ENCODE peak calls at places on chromosomes 2 and 18, in nine cellular contexts. One of them, this sample, is unnamed.

GRCh38 chr2:226031078-226031937 is 631.8 kb downstream of the NYAP2 start:
- DNase-seq in transverse colon: peak
- DNase-seq in CD4-positive, alpha-beta memory T cell: no peak
- DNase-seq in RWPE1: peak
- DNase-seq in heart right ventricle: peak
- DNase-seq in astrocyte: peak
- DNase-seq in CD4-positive, CD25-positive, alpha-beta regulatory T cell: no peak
- DNase-seq in psoas muscle: peak
- DNase-seq in neuronal stem cell: peak
- DNase-seq in this sample: peak

GRCh38 chr18:67417864-67418523 is 98.5 kb downstream of the DSEL start:
- DNase-seq in transverse colon: no peak
- DNase-seq in CD4-positive, alpha-beta memory T cell: peak
- DNase-seq in RWPE1: peak
- DNase-seq in heart right ventricle: peak
- DNase-seq in astrocyte: peak
- DNase-seq in CD4-positive, CD25-positive, alpha-beta regulatory T cell: no peak
- DNase-seq in psoas muscle: no peak
- DNase-seq in neuronal stem cell: no peak
- DNase-seq in this sample: no peak

GRCh38 chr18:9827856-9828793 is 57.6 kb upstream of the TXNDC2 start:
- DNase-seq in transverse colon: peak
- DNase-seq in CD4-positive, alpha-beta memory T cell: no peak
- DNase-seq in RWPE1: peak
- DNase-seq in heart right ventricle: no peak
- DNase-seq in astrocyte: peak
- DNase-seq in CD4-positive, CD25-positive, alpha-beta regulatory T cell: no peak
- DNase-seq in psoas muscle: no peak
- DNase-seq in neuronal stem cell: no peak
- DNase-seq in this sample: no peak

GRCh38 chr2:176638167-176639015 is 369.1 kb downstream of the MTX2 start:
- DNase-seq in transverse colon: peak
- DNase-seq in CD4-positive, alpha-beta memory T cell: peak
- DNase-seq in RWPE1: peak
- DNase-seq in heart right ventricle: peak
- DNase-seq in astrocyte: peak
- DNase-seq in CD4-positive, CD25-positive, alpha-beta regulatory T cell: peak
- DNase-seq in psoas muscle: peak
- DNase-seq in neuronal stem cell: peak
- DNase-seq in this sample: peak

GRCh38 chr2:38466849-38467767 is 90.0 kb upstream of the ATL2 start:
- DNase-seq in transverse colon: no peak
- DNase-seq in CD4-positive, alpha-beta memory T cell: no peak
- DNase-seq in RWPE1: no peak
- DNase-seq in heart right ventricle: no peak
- DNase-seq in astrocyte: peak
- DNase-seq in CD4-positive, CD25-positive, alpha-beta regulatory T cell: no peak
- DNase-seq in psoas muscle: no peak
- DNase-seq in neuronal stem cell: no peak
- DNase-seq in this sample: no peak

GRCh38 chr18:63477972-63478371 is 1.2 kb downstream of the SERPINB5 start:
- DNase-seq in transverse colon: no peak
- DNase-seq in CD4-positive, alpha-beta memory T cell: no peak
- DNase-seq in RWPE1: no peak
- DNase-seq in heart right ventricle: no peak
- DNase-seq in astrocyte: no peak
- DNase-seq in CD4-positive, CD25-positive, alpha-beta regulatory T cell: no peak
- DNase-seq in psoas muscle: no peak
- DNase-seq in neuronal stem cell: no peak
- DNase-seq in this sample: no peak

GRCh38 chr18:44945847-44946490 is 265.3 kb downstream of the SETBP1 start:
- DNase-seq in transverse colon: no peak
- DNase-seq in CD4-positive, alpha-beta memory T cell: no peak
- DNase-seq in RWPE1: no peak
- DNase-seq in heart right ventricle: no peak
- DNase-seq in astrocyte: no peak
- DNase-seq in CD4-positive, CD25-positive, alpha-beta regulatory T cell: no peak
- DNase-seq in psoas muscle: no peak
- DNase-seq in neuronal stem cell: peak
- DNase-seq in this sample: no peak

GRCh38 chr2:232949016-232949415 is 64.0 kb downstream of the NGEF start:
- DNase-seq in transverse colon: no peak
- DNase-seq in CD4-positive, alpha-beta memory T cell: no peak
- DNase-seq in RWPE1: no peak
- DNase-seq in heart right ventricle: no peak
- DNase-seq in astrocyte: no peak
- DNase-seq in CD4-positive, CD25-positive, alpha-beta regulatory T cell: no peak
- DNase-seq in psoas muscle: no peak
- DNase-seq in neuronal stem cell: peak
- DNase-seq in this sample: no peak

DNA sequence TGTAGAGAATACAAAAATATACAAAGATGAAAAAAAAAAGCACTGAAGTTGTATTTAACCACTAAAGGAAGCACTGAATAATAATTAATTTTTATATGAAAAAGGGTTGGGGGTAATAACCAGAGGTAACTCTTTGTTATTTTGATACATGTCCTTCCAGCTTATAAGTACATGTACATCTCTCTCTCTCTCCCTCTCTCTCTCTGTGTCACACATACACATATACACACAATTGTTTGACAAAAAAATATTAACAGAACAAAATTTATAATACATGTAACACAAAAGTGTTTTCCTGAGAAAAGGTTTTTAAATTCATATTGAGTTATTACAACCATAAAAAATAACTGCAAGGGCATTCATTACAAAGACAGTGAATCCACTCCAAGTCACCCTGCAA is 4.6 kb downstream of the WIPF1 start:
- DNase-seq in transverse colon: no peak
- DNase-seq in CD4-positive, alpha-beta memory T cell: no peak
- DNase-seq in RWPE1: no peak
- DNase-seq in heart right ventricle: no peak
- DNase-seq in astrocyte: no peak
- DNase-seq in CD4-positive, CD25-positive, alpha-beta regulatory T cell: no peak
- DNase-seq in psoas muscle: no peak
- DNase-seq in neuronal stem cell: no peak
- DNase-seq in this sample: no peak
- H3K27ac ChIP-seq in transverse colon: peak
- H3K27ac ChIP-seq in CD4-positive, alpha-beta memory T cell: peak
- H3K27ac ChIP-seq in RWPE1: no peak
- H3K27ac ChIP-seq in heart right ventricle: no peak
- H3K27ac ChIP-seq in astrocyte: peak
- H3K27ac ChIP-seq in CD4-positive, CD25-positive, alpha-beta regulatory T cell: peak
- H3K27ac ChIP-seq in psoas muscle: peak
- H3K27ac ChIP-seq in neuronal stem cell: no peak
- H3K27ac ChIP-seq in this sample: no peak

DNA sequence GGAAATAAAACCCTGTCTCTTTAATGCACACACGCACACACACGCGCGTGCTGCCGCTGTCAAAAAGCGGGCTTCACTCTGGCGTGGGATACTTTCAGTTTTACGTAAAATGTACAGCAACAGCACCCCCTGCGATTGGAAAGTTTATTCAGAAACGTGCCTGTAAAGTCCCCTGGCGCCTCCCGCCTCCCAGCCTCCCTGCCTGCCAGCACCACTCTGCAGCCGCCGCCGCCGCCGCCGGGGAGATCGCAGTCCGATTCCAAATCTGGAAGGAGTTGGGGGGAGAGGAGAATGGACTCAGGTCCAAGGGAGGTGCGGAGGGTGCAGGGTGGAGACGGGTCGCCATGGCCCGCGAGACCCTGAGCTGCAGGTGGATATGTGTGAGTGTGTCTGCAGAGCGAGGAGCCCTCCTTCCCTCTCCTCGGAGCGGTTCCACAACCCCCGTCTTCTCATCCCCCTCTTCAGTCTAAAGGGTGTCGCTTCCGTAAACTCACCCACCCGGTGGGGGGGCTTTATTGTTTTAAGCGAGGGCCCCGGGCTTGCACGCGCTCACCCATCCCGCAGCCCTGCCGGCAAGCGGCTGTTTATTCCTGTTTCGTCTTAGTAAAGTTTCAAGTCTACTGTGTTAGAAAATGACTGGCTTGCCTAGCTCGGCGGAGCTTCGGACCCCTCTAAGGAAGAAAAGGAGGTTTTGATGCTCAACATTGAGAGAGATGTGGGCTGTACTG is 1.8 kb upstream of the BCL11A start:
- DNase-seq in transverse colon: peak
- DNase-seq in CD4-positive, alpha-beta memory T cell: peak
- DNase-seq in RWPE1: peak
- DNase-seq in heart right ventricle: peak
- DNase-seq in astrocyte: peak
- DNase-seq in CD4-positive, CD25-positive, alpha-beta regulatory T cell: peak
- DNase-seq in psoas muscle: peak
- DNase-seq in neuronal stem cell: no peak
- DNase-seq in this sample: peak
- H3K27ac ChIP-seq in transverse colon: peak
- H3K27ac ChIP-seq in CD4-positive, alpha-beta memory T cell: no peak
- H3K27ac ChIP-seq in RWPE1: no peak
- H3K27ac ChIP-seq in heart right ventricle: no peak
- H3K27ac ChIP-seq in astrocyte: no peak
- H3K27ac ChIP-seq in CD4-positive, CD25-positive, alpha-beta regulatory T cell: no peak
- H3K27ac ChIP-seq in psoas muscle: no peak
- H3K27ac ChIP-seq in neuronal stem cell: no peak
- H3K27ac ChIP-seq in this sample: no peak

GRCh38 chr2:9317559-9317958 is 105.8 kb downstream of the ITGB1BP1 start:
- DNase-seq in transverse colon: no peak
- DNase-seq in CD4-positive, alpha-beta memory T cell: no peak
- DNase-seq in RWPE1: no peak
- DNase-seq in heart right ventricle: no peak
- DNase-seq in astrocyte: no peak
- DNase-seq in CD4-positive, CD25-positive, alpha-beta regulatory T cell: no peak
- DNase-seq in psoas muscle: no peak
- DNase-seq in neuronal stem cell: no peak
- DNase-seq in this sample: no peak

GRCh38 chr2:9319338-9319715 is 104.0 kb downstream of the ITGB1BP1 start:
- DNase-seq in transverse colon: no peak
- DNase-seq in CD4-positive, alpha-beta memory T cell: no peak
- DNase-seq in RWPE1: no peak
- DNase-seq in heart right ventricle: no peak
- DNase-seq in astrocyte: no peak
- DNase-seq in CD4-positive, CD25-positive, alpha-beta regulatory T cell: no peak
- DNase-seq in psoas muscle: no peak
- DNase-seq in neuronal stem cell: no peak
- DNase-seq in this sample: no peak

GRCh38 chr2:9313443-9313842 is 106.8 kb downstream of the ASAP2 start:
- DNase-seq in transverse colon: no peak
- DNase-seq in CD4-positive, alpha-beta memory T cell: no peak
- DNase-seq in RWPE1: no peak
- DNase-seq in heart right ventricle: no peak
- DNase-seq in astrocyte: peak
- DNase-seq in CD4-positive, CD25-positive, alpha-beta regulatory T cell: no peak
- DNase-seq in psoas muscle: no peak
- DNase-seq in neuronal stem cell: no peak
- DNase-seq in this sample: no peak

GRCh38 chr2:9315280-9315847 is 108.0 kb downstream of the ITGB1BP1 start:
- DNase-seq in transverse colon: no peak
- DNase-seq in CD4-positive, alpha-beta memory T cell: no peak
- DNase-seq in RWPE1: peak
- DNase-seq in heart right ventricle: no peak
- DNase-seq in astrocyte: no peak
- DNase-seq in CD4-positive, CD25-positive, alpha-beta regulatory T cell: no peak
- DNase-seq in psoas muscle: no peak
- DNase-seq in neuronal stem cell: no peak
- DNase-seq in this sample: peak

DNA sequence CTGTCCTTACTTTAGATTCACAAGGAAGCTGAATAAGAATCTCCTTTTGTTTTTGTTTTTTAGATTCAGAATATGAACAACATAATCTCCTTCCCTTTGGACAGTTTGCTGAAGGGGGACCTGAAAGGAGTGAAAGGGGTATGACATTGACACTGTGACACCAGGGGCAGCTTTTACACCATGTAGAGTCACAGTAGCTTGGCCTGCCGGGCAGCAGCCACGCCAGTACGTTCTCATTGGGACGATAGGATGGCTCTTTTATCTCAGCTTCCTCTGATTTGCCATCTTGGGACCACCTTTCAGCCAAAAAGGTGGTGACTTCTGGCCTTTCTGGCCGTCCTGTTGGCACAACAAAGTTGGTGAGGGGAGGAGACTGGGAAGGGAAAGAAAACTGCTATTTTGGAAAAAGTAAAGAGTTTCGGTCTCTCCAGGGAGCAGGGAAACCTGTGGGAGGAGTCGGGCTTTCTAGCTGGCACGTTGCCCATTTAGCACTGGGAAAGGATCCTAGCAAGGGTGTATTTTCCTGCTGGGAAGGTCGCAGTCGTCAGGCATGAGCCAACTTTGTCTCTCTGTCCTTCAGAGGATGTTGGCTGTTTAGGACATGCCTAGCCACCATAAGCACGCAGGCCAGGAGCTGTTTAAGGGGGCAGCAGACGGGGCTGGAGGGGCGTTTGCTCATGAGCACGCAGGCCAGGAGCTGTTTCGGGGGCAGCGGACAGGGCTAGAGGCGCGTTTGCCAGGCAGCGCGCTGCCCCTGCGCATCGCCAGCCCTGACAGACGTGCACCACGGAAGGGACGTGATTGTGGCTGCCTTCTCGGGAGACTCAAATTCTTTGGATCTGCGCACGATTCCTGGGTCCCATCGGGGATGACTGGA is 104.6 kb downstream of the ITGB1BP1 start:
- DNase-seq in transverse colon: peak
- DNase-seq in CD4-positive, alpha-beta memory T cell: no peak
- DNase-seq in RWPE1: no peak
- DNase-seq in heart right ventricle: peak
- DNase-seq in astrocyte: no peak
- DNase-seq in CD4-positive, CD25-positive, alpha-beta regulatory T cell: no peak
- DNase-seq in psoas muscle: peak
- DNase-seq in neuronal stem cell: no peak
- DNase-seq in this sample: peak
- H3K27ac ChIP-seq in transverse colon: peak
- H3K27ac ChIP-seq in CD4-positive, alpha-beta memory T cell: no peak
- H3K27ac ChIP-seq in RWPE1: peak
- H3K27ac ChIP-seq in heart right ventricle: peak
- H3K27ac ChIP-seq in astrocyte: no peak
- H3K27ac ChIP-seq in CD4-positive, CD25-positive, alpha-beta regulatory T cell: no peak
- H3K27ac ChIP-seq in psoas muscle: no peak
- H3K27ac ChIP-seq in neuronal stem cell: no peak
- H3K27ac ChIP-seq in this sample: peak

GRCh38 chr2:10027931-10028330 is 15.4 kb upstream of the KLF11 start:
- DNase-seq in transverse colon: no peak
- DNase-seq in CD4-positive, alpha-beta memory T cell: no peak
- DNase-seq in RWPE1: no peak
- DNase-seq in heart right ventricle: no peak
- DNase-seq in astrocyte: no peak
- DNase-seq in CD4-positive, CD25-positive, alpha-beta regulatory T cell: no peak
- DNase-seq in psoas muscle: no peak
- DNase-seq in neuronal stem cell: no peak
- DNase-seq in this sample: no peak

GRCh38 chr2:10029875-10030223 is 13.5 kb upstream of the KLF11 start:
- DNase-seq in transverse colon: no peak
- DNase-seq in CD4-positive, alpha-beta memory T cell: no peak
- DNase-seq in RWPE1: no peak
- DNase-seq in heart right ventricle: no peak
- DNase-seq in astrocyte: no peak
- DNase-seq in CD4-positive, CD25-positive, alpha-beta regulatory T cell: no peak
- DNase-seq in psoas muscle: no peak
- DNase-seq in neuronal stem cell: no peak
- DNase-seq in this sample: no peak

GRCh38 chr2:10026940-10027569 is 16.3 kb upstream of the KLF11 start:
- DNase-seq in transverse colon: no peak
- DNase-seq in CD4-positive, alpha-beta memory T cell: no peak
- DNase-seq in RWPE1: no peak
- DNase-seq in heart right ventricle: no peak
- DNase-seq in astrocyte: no peak
- DNase-seq in CD4-positive, CD25-positive, alpha-beta regulatory T cell: no peak
- DNase-seq in psoas muscle: no peak
- DNase-seq in neuronal stem cell: no peak
- DNase-seq in this sample: no peak

GRCh38 chr2:10028988-10029874 is 14.1 kb upstream of the KLF11 start:
- DNase-seq in transverse colon: peak
- DNase-seq in CD4-positive, alpha-beta memory T cell: peak
- DNase-seq in RWPE1: no peak
- DNase-seq in heart right ventricle: peak
- DNase-seq in astrocyte: no peak
- DNase-seq in CD4-positive, CD25-positive, alpha-beta regulatory T cell: peak
- DNase-seq in psoas muscle: peak
- DNase-seq in neuronal stem cell: no peak
- DNase-seq in this sample: no peak

GRCh38 chr2:10028407-10028987 is 14.9 kb upstream of the KLF11 start:
- DNase-seq in transverse colon: no peak
- DNase-seq in CD4-positive, alpha-beta memory T cell: no peak
- DNase-seq in RWPE1: no peak
- DNase-seq in heart right ventricle: no peak
- DNase-seq in astrocyte: no peak
- DNase-seq in CD4-positive, CD25-positive, alpha-beta regulatory T cell: no peak
- DNase-seq in psoas muscle: no peak
- DNase-seq in neuronal stem cell: no peak
- DNase-seq in this sample: no peak
- H3K27ac ChIP-seq in transverse colon: no peak
- H3K27ac ChIP-seq in CD4-positive, alpha-beta memory T cell: no peak
- H3K27ac ChIP-seq in RWPE1: no peak
- H3K27ac ChIP-seq in heart right ventricle: peak
- H3K27ac ChIP-seq in astrocyte: no peak
- H3K27ac ChIP-seq in CD4-positive, CD25-positive, alpha-beta regulatory T cell: peak
- H3K27ac ChIP-seq in psoas muscle: peak
- H3K27ac ChIP-seq in neuronal stem cell: no peak
- H3K27ac ChIP-seq in this sample: no peak

This sample was measured in thyroid gland.